ENCODE peak calls at places on chromosomes 13 and 19, in eight cellular contexts. One of them, this sample, is unnamed.

GRCh38 chr13:21675095-21676007 is 4.5 kb downstream of the FGF9 start:
- DNase-seq in ovary: no peak
- DNase-seq in astrocyte of the spinal cord: no peak
- DNase-seq in tibial artery: no peak
- DNase-seq in heart right ventricle: peak; percentile 43
- DNase-seq in foreskin fibroblast: no peak
- DNase-seq in RWPE2: no peak
- DNase-seq in HFF-Myc: no peak
- DNase-seq in this sample: no peak

GRCh38 chr19:13794388-13794751 is 873 bp upstream of the ZSWIM4 start:
- DNase-seq in HFF-Myc: peak; percentile 75
- DNase-seq in astrocyte of the spinal cord: peak; percentile 92
- DNase-seq in tibial artery: peak; percentile 88
- DNase-seq in foreskin fibroblast: peak; percentile 92
- DNase-seq in RWPE2: no peak
- DNase-seq in ovary: peak; percentile 80
- DNase-seq in heart right ventricle: peak; percentile 86
- DNase-seq in this sample: no peak

GRCh38 chr13:93765056-93765455 is 538.4 kb downstream of the GPC6 start:
- DNase-seq in tibial artery: no peak
- DNase-seq in heart right ventricle: no peak
- DNase-seq in HFF-Myc: no peak
- DNase-seq in RWPE2: no peak
- DNase-seq in ovary: no peak
- DNase-seq in foreskin fibroblast: no peak
- DNase-seq in astrocyte of the spinal cord: no peak
- DNase-seq in this sample: no peak

GRCh38 chr13:51707468-51707867 is 96.5 kb downstream of the DHRS12 start:
- DNase-seq in ovary: no peak
- DNase-seq in heart right ventricle: no peak
- DNase-seq in RWPE2: no peak
- DNase-seq in foreskin fibroblast: no peak
- DNase-seq in tibial artery: no peak
- DNase-seq in astrocyte of the spinal cord: no peak
- DNase-seq in HFF-Myc: no peak
- DNase-seq in this sample: no peak

GRCh38 chr19:48868196-48868886 is at the start of gene PLEKHA4:
- DNase-seq in ovary: peak; percentile 80
- DNase-seq in tibial artery: peak; percentile 76
- DNase-seq in HFF-Myc: no peak
- DNase-seq in astrocyte of the spinal cord: peak; percentile 38
- DNase-seq in foreskin fibroblast: peak; percentile 58
- DNase-seq in heart right ventricle: peak; percentile 84
- DNase-seq in RWPE2: no peak
- DNase-seq in this sample: no peak

GRCh38 chr19:50461066-50461875 is 15.0 kb upstream of the EMC10 start:
- DNase-seq in RWPE2: no peak
- DNase-seq in ovary: no peak
- DNase-seq in astrocyte of the spinal cord: peak; percentile 62
- DNase-seq in heart right ventricle: peak; percentile 44
- DNase-seq in foreskin fibroblast: peak; percentile 59
- DNase-seq in HFF-Myc: peak; percentile 45
- DNase-seq in tibial artery: peak; percentile 58
- DNase-seq in this sample: peak; percentile 73

GRCh38 chr19:30373593-30373992 is 1.4 kb downstream of the ZNF536 start:
- DNase-seq in HFF-Myc: no peak
- DNase-seq in tibial artery: no peak
- DNase-seq in astrocyte of the spinal cord: no peak
- DNase-seq in foreskin fibroblast: no peak
- DNase-seq in ovary: no peak
- DNase-seq in heart right ventricle: no peak
- DNase-seq in RWPE2: no peak
- DNase-seq in this sample: no peak

GRCh38 chr19:45202637-45203036 is 24.1 kb downstream of the BLOC1S3 start:
- DNase-seq in astrocyte of the spinal cord: no peak
- DNase-seq in tibial artery: no peak
- DNase-seq in ovary: no peak
- DNase-seq in RWPE2: no peak
- DNase-seq in HFF-Myc: no peak
- DNase-seq in heart right ventricle: no peak
- DNase-seq in foreskin fibroblast: no peak
- DNase-seq in this sample: no peak

GRCh38 chr19:39277598-39277997 is 9.4 kb downstream of the IFNL2 start:
- DNase-seq in HFF-Myc: no peak
- DNase-seq in RWPE2: no peak
- DNase-seq in foreskin fibroblast: no peak
- DNase-seq in tibial artery: no peak
- DNase-seq in heart right ventricle: no peak
- DNase-seq in ovary: no peak
- DNase-seq in astrocyte of the spinal cord: no peak
- DNase-seq in this sample: no peak

GRCh38 chr19:45630463-45630862 is 8.7 kb downstream of the EML2 start:
- DNase-seq in HFF-Myc: peak; percentile 83
- DNase-seq in RWPE2: no peak
- DNase-seq in astrocyte of the spinal cord: peak; percentile 92
- DNase-seq in tibial artery: no peak
- DNase-seq in foreskin fibroblast: peak; percentile 91
- DNase-seq in ovary: no peak
- DNase-seq in heart right ventricle: no peak
- DNase-seq in this sample: peak; percentile 58

GRCh38 chr13:50129923-50130685 is 114.9 kb downstream of the KCNRG start:
- DNase-seq in foreskin fibroblast: peak; percentile 23
- DNase-seq in heart right ventricle: peak; percentile 31
- DNase-seq in RWPE2: no peak
- DNase-seq in HFF-Myc: no peak
- DNase-seq in tibial artery: peak; percentile 80
- DNase-seq in astrocyte of the spinal cord: peak; percentile 54
- DNase-seq in ovary: no peak
- DNase-seq in this sample: peak; percentile 26

GRCh38 chr13:50106559-50106958 is 91.3 kb downstream of the KCNRG start:
- DNase-seq in RWPE2: no peak
- DNase-seq in heart right ventricle: no peak
- DNase-seq in tibial artery: no peak
- DNase-seq in HFF-Myc: no peak
- DNase-seq in ovary: no peak
- DNase-seq in astrocyte of the spinal cord: no peak
- DNase-seq in foreskin fibroblast: no peak
- DNase-seq in this sample: peak; percentile 27

GRCh38 chr13:50668044-50668443 is 175.4 kb downstream of the DLEU7 start:
- DNase-seq in ovary: no peak
- DNase-seq in RWPE2: no peak
- DNase-seq in HFF-Myc: no peak
- DNase-seq in heart right ventricle: no peak
- DNase-seq in astrocyte of the spinal cord: no peak
- DNase-seq in foreskin fibroblast: no peak
- DNase-seq in tibial artery: no peak
- DNase-seq in this sample: no peak

GRCh38 chr19:5585461-5586299 is 17.9 kb upstream of the TINCR start:
- DNase-seq in foreskin fibroblast: no peak
- DNase-seq in tibial artery: no peak
- DNase-seq in HFF-Myc: no peak
- DNase-seq in RWPE2: no peak
- DNase-seq in ovary: no peak
- DNase-seq in astrocyte of the spinal cord: peak; percentile 33
- DNase-seq in heart right ventricle: peak; percentile 39
- DNase-seq in this sample: no peak

GRCh38 chr13:41075034-41075433 is 13.7 kb downstream of the WBP4 start:
- DNase-seq in HFF-Myc: no peak
- DNase-seq in heart right ventricle: no peak
- DNase-seq in foreskin fibroblast: no peak
- DNase-seq in tibial artery: no peak
- DNase-seq in astrocyte of the spinal cord: peak; percentile 37
- DNase-seq in ovary: no peak
- DNase-seq in RWPE2: no peak
- DNase-seq in this sample: no peak
- TF ChIP-seq CTCF in HFF-Myc: peak; percentile 51
- TF ChIP-seq CTCF in heart right ventricle: peak; percentile 61
- TF ChIP-seq CTCF in foreskin fibroblast: peak; percentile 36
- TF ChIP-seq CTCF in tibial artery: peak; percentile 41
- TF ChIP-seq CTCF in astrocyte of the spinal cord: peak; percentile 56
- TF ChIP-seq CTCF in ovary: peak; percentile 36
- TF ChIP-seq CTCF in RWPE2: peak; percentile 73
- TF ChIP-seq CTCF in this sample: peak; percentile 47

GRCh38 chr13:30441304-30441703 is 19.0 kb downstream of the UBE2L5 start:
- DNase-seq in ovary: no peak
- DNase-seq in HFF-Myc: no peak
- DNase-seq in tibial artery: no peak
- DNase-seq in astrocyte of the spinal cord: no peak
- DNase-seq in foreskin fibroblast: no peak
- DNase-seq in RWPE2: no peak
- DNase-seq in heart right ventricle: no peak
- DNase-seq in this sample: peak; percentile 41

GRCh38 chr13:30448441-30448840 is 17.3 kb downstream of the HMGB1 start:
- DNase-seq in ovary: no peak
- DNase-seq in foreskin fibroblast: no peak
- DNase-seq in tibial artery: no peak
- DNase-seq in heart right ventricle: no peak
- DNase-seq in astrocyte of the spinal cord: no peak
- DNase-seq in RWPE2: no peak
- DNase-seq in HFF-Myc: no peak
- DNase-seq in this sample: no peak

GRCh38 chr13:30442854-30443379 is 20.6 kb downstream of the UBE2L5 start:
- DNase-seq in HFF-Myc: no peak
- DNase-seq in RWPE2: no peak
- DNase-seq in foreskin fibroblast: no peak
- DNase-seq in heart right ventricle: no peak
- DNase-seq in astrocyte of the spinal cord: no peak
- DNase-seq in ovary: no peak
- DNase-seq in tibial artery: no peak
- DNase-seq in this sample: peak; percentile 43

GRCh38 chr13:30446122-30446500 is 19.6 kb downstream of the HMGB1 start:
- DNase-seq in foreskin fibroblast: no peak
- DNase-seq in astrocyte of the spinal cord: no peak
- DNase-seq in tibial artery: no peak
- DNase-seq in heart right ventricle: no peak
- DNase-seq in RWPE2: no peak
- DNase-seq in HFF-Myc: no peak
- DNase-seq in ovary: no peak
- DNase-seq in this sample: no peak

GRCh38 chr13:30443957-30444404 is 21.7 kb downstream of the UBE2L5 start:
- DNase-seq in heart right ventricle: no peak
- DNase-seq in ovary: no peak
- DNase-seq in astrocyte of the spinal cord: no peak
- DNase-seq in HFF-Myc: no peak
- DNase-seq in foreskin fibroblast: no peak
- DNase-seq in RWPE2: no peak
- DNase-seq in tibial artery: no peak
- DNase-seq in this sample: peak; percentile 75
- H3K4me3 ChIP-seq in heart right ventricle: no peak overlapping the region
- H3K4me3 ChIP-seq in ovary: no peak overlapping the region
- H3K4me3 ChIP-seq in astrocyte of the spinal cord: no peak overlapping the region
- H3K4me3 ChIP-seq in HFF-Myc: no peak overlapping the region
- H3K4me3 ChIP-seq in foreskin fibroblast: no peak overlapping the region
- H3K4me3 ChIP-seq in RWPE2: no peak overlapping the region
- H3K4me3 ChIP-seq in tibial artery: no peak overlapping the region
- H3K4me3 ChIP-seq in this sample: peak overlapping the region; percentile 19

DNA sequence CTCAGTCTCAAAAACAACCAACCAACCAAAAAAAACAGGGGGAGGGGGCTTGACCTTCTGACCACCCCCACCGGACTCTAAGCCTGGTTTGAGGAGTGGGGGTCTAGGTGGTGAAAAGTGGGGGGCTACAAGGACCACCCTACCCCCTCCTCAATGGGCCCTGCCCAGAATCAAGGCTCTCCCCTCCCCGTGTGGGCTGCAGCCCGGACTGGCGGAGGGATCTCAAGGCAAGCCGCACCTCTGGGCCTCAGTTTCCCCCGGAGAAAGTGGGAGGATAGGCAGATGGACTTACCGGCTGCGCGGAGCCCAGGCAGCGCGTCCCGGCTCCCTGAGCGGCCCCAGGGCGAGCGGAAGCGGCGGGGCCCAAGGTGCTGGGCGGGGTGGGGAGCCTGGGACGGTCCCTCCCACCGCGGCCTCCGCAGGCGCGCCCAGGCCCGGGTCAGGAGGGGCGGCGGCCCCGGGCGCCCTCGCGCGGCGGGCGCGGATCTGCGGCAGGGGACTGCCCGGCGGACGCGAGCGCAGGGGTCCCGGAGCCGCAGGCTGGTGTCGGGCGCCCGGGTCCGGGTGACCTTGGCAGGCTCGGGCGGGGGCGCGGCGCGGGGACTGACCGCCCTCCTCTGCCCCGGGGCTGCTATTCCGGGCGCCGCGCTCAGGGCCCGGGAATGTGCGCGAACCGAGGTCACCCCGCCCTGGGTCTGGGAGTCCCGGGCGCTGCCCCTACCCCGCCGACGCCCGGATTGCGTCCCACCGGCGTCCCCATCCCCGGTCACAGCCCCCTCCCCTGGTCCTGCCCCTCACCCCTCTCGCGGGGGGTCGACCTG is at the start of gene ADAMTSL5:
- DNase-seq in HFF-Myc: no peak
- DNase-seq in heart right ventricle: peak; percentile 58
- DNase-seq in RWPE2: no peak
- DNase-seq in tibial artery: no peak
- DNase-seq in astrocyte of the spinal cord: no peak
- DNase-seq in ovary: no peak
- DNase-seq in foreskin fibroblast: peak; percentile 65
- DNase-seq in this sample: peak; percentile 73
- TF ChIP-seq CTCF in HFF-Myc: no peak
- TF ChIP-seq CTCF in heart right ventricle: no peak
- TF ChIP-seq CTCF in RWPE2: peak; percentile 25
- TF ChIP-seq CTCF in tibial artery: no peak
- TF ChIP-seq CTCF in astrocyte of the spinal cord: no peak
- TF ChIP-seq CTCF in ovary: no peak
- TF ChIP-seq CTCF in foreskin fibroblast: no peak
- TF ChIP-seq CTCF in this sample: no peak

DNA sequence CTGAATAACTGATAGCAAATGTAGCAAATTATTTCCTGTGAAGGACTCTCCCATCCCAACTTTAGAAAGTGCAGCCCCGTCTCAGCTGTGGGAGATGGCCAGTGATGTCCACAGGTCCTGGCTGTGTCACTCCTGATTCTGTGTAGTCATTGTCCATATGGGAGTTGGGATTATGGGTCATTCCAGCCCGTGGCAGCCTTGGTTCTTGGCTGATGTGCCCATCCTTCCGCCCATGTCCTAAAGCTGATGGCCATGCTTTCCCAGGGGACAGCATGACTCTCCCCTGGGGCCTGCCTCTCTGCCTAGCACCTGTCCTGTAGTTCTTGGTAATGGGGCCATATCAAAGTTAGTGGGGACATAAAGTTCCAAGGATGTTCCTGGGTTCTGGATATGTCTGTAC is 43.9 kb upstream of the C1QTNF9 start:
- DNase-seq in astrocyte of the spinal cord: no peak
- DNase-seq in HFF-Myc: no peak
- DNase-seq in RWPE2: no peak
- DNase-seq in foreskin fibroblast: no peak
- DNase-seq in ovary: no peak
- DNase-seq in heart right ventricle: no peak
- DNase-seq in tibial artery: no peak
- DNase-seq in this sample: no peak
- H3K4me3 ChIP-seq in astrocyte of the spinal cord: no peak overlapping the region
- H3K4me3 ChIP-seq in HFF-Myc: no peak overlapping the region
- H3K4me3 ChIP-seq in RWPE2: no peak overlapping the region
- H3K4me3 ChIP-seq in foreskin fibroblast: no peak overlapping the region
- H3K4me3 ChIP-seq in ovary: no peak overlapping the region
- H3K4me3 ChIP-seq in heart right ventricle: no peak overlapping the region
- H3K4me3 ChIP-seq in tibial artery: no peak overlapping the region
- H3K4me3 ChIP-seq in this sample: no peak overlapping the region

DNA sequence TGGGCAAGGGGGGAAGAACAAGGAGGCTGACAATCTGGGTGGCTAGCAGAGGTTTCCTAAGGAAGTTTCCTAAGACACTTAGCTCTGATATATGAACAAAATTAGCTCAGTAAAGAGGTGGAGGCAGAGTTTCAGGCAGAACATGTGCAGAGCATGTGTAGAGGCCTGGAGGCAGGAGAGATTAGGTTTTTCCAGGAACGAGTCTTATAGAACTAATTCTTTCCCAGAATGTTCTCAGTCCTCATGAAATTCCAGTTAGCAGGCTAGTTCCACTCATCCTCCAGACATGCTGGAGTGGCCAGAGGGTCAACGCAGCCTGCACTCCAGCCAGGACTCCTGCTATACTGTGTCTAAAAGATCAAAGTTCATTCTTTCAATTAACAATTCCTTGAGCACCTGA is 184.7 kb downstream of the LACC1 start:
- DNase-seq in heart right ventricle: no peak
- DNase-seq in astrocyte of the spinal cord: no peak
- DNase-seq in RWPE2: no peak
- DNase-seq in HFF-Myc: no peak
- DNase-seq in ovary: no peak
- DNase-seq in foreskin fibroblast: peak; percentile 16
- DNase-seq in tibial artery: no peak
- DNase-seq in this sample: no peak
- TF ChIP-seq CTCF in heart right ventricle: no peak
- TF ChIP-seq CTCF in astrocyte of the spinal cord: no peak
- TF ChIP-seq CTCF in RWPE2: no peak
- TF ChIP-seq CTCF in HFF-Myc: no peak
- TF ChIP-seq CTCF in ovary: no peak
- TF ChIP-seq CTCF in foreskin fibroblast: no peak
- TF ChIP-seq CTCF in tibial artery: no peak
- TF ChIP-seq CTCF in this sample: no peak

This sample was measured in GM06990.